ENCODE peak calls at places on chromosome 3, in eight cellular contexts. G is cardiac muscle cell; B is NCI-H2081; M is kidney glomerular epithelial cell; N is stimulated activated effector memory CD8-positive, alpha-beta T cell treated with anti-CD3 and anti-CD28 coated beads, Interleukin-12 subunit alpha, Interleukin-12 subunit beta, amount 100 ng/mL, for 72 hours; O is GM03348; H is progenitor cell of endocrine pancreas; T is kidney tubule cell. A is an unnamed sample.

GRCh38 chr3:154972951-154973350 is 107.2 kb upstream of the MME start:
- DNase-seq in G (no peak), B (no peak), M (no peak), N (no peak), O (no peak), H (no peak), T (no peak), A (no peak)

GRCh38 chr3:137121704-137122314 is 164.0 kb downstream of the IL20RB start:
- DNase-seq in G (peak; percentile 63), B (peak; percentile 67), M (peak; percentile 38), N (no peak), O (peak; percentile 34), H (no peak), T (peak; percentile 51), A (no peak)

GRCh38 chr3:7764091-7764490 is 737.5 kb upstream of the LMCD1 start:
- DNase-seq in G (no peak), B (no peak), M (no peak), N (no peak), O (no peak), H (no peak), T (no peak), A (no peak)

GRCh38 chr3:124764746-124765145 is 34.5 kb downstream of the UMPS start:
- DNase-seq in G (no peak), B (peak; percentile 50), M (no peak), N (no peak), O (no peak), H (no peak), T (no peak), A (no peak)

GRCh38 chr3:115285001-115285400 is 137.9 kb upstream of the ZBTB20 start:
- DNase-seq in G (no peak), B (no peak), M (peak; percentile 62), N (no peak), O (no peak), H (no peak), T (peak; percentile 83), A (peak; percentile 43)

GRCh38 chr3:124814620-124815421 is 72.3 kb downstream of the ITGB5 start:
- DNase-seq in G (no peak), B (no peak), M (no peak), N (no peak), O (no peak), H (no peak), T (no peak), A (no peak)

GRCh38 chr3:29513236-29513635 is 232.4 kb downstream of the RBMS3 start:
- DNase-seq in G (no peak), B (no peak), M (no peak), N (no peak), O (peak; percentile 18), H (no peak), T (peak; percentile 55), A (no peak)

GRCh38 chr3:34837848-34838741 is 801.2 kb upstream of the ARPP21 start:
- DNase-seq in G (no peak), B (no peak), M (peak; percentile 51), N (no peak), O (no peak), H (no peak), T (peak; percentile 51), A (no peak)

GRCh38 chr3:66253790-66254620 is 33.2 kb downstream of the SLC25A26 start:
- DNase-seq in G (peak; percentile 24), B (peak; percentile 2), M (no peak), N (no peak), O (peak; percentile 44), H (no peak), T (peak; percentile 37), A (no peak)

GRCh38 chr3:151315136-151315535 is 1.5 kb downstream of the GPR87 start:
- DNase-seq in G (no peak), B (no peak), M (no peak), N (no peak), O (peak; percentile 16), H (no peak), T (peak; percentile 41), A (no peak)

GRCh38 chr3:100158877-100159563 is 44.7 kb upstream of the FILIP1L start:
- DNase-seq in G (no peak), B (peak; percentile 90), M (no peak), N (no peak), O (no peak), H (no peak), T (no peak), A (no peak)

GRCh38 chr3:39755100-39755499 is 54.3 kb upstream of the MYRIP start:
- DNase-seq in G (no peak), B (no peak), M (no peak), N (no peak), O (no peak), H (no peak), T (no peak), A (no peak)

GRCh38 chr3:53773586-53774368 is 72.4 kb downstream of the CHDH start:
- DNase-seq in G (no peak), B (no peak), M (no peak), N (no peak), O (peak; percentile 89), H (no peak), T (no peak), A (no peak)

GRCh38 chr3:14537590-14538450 is 2.3 kb downstream of the GRIP2 start:
- DNase-seq in G (no peak), B (no peak), M (no peak), N (no peak), O (no peak), H (no peak), T (no peak), A (no peak)

GRCh38 chr3:120429921-120430361 is 20.9 kb downstream of the FSTL1 start:
- DNase-seq in G (no peak), B (no peak), M (no peak), N (no peak), O (peak; percentile 65), H (no peak), T (peak; percentile 56), A (no peak)

GRCh38 chr3:159857840-159858239 is 130.8 kb upstream of the IL12A start:
- DNase-seq in G (no peak), B (no peak), M (no peak), N (no peak), O (no peak), H (no peak), T (no peak), A (no peak)

GRCh38 chr3:131350506-131350905 is 31.1 kb upstream of the NUDT16 start:
- DNase-seq in G (no peak), B (no peak), M (no peak), N (no peak), O (no peak), H (no peak), T (peak; percentile 49), A (no peak)

GRCh38 chr3:25468866-25469319 is 40.8 kb downstream of the RARB start:
- DNase-seq in G (peak; percentile 52), B (no peak), M (no peak), N (no peak), O (peak; percentile 71), H (no peak), T (no peak), A (no peak)

GRCh38 chr3:54761661-54762060 is 166.2 kb downstream of the LRTM1 start:
- DNase-seq in G (no peak), B (no peak), M (no peak), N (no peak), O (no peak), H (no peak), T (no peak), A (no peak)

GRCh38 chr3:43248194-43248593 is 38.1 kb upstream of the SNRK start:
- DNase-seq in G (no peak), B (no peak), M (no peak), N (no peak), O (peak; percentile 20), H (no peak), T (no peak), A (no peak)

GRCh38 chr3:12837295-12837986 is 3.9 kb downstream of the RPL32 start:
- DNase-seq in G (no peak), B (no peak), M (no peak), N (no peak), O (no peak), H (no peak), T (no peak), A (no peak)

GRCh38 chr3:73100734-73101550 is 39.5 kb downstream of the EBLN2 start:
- DNase-seq in G (peak; percentile 90), B (peak; percentile 81), M (peak; percentile 59), N (peak; percentile 87), O (peak; percentile 93), H (peak; percentile 78), T (peak; percentile 75), A (no peak)

GRCh38 chr3:101963902-101964362 is 114.6 kb downstream of the NFKBIZ start:
- DNase-seq in G (no peak), B (no peak), M (peak; percentile 19), N (no peak), O (peak; percentile 50), H (no peak), T (peak; percentile 69), A (no peak)

A was measured in epithelial cell of proximal tubule.